ENCODE peak calls at places on chromosome 21, in five cellular contexts. I is H9; D is mesothelial cell of epicardium; L is Calu3; J is CD4-positive, alpha-beta T cell. F is an unnamed sample.

GRCh38 chr21:29436143-29436542 is 137.4 kb downstream of the BACH1 start:
- DNase-seq in I (no peak), D (no peak), L (no peak), J (peak), F (no peak)

GRCh38 chr21:16037386-16037785 is 307.6 kb downstream of the USP25 start:
- DNase-seq in I (no peak), D (no peak), L (no peak), J (no peak), F (no peak)

GRCh38 chr21:15682182-15682895 is 47.4 kb upstream of the USP25 start:
- DNase-seq in I (no peak), D (no peak), L (no peak), J (no peak), F (no peak)

GRCh38 chr21:21612446-21612845 is 614.2 kb downstream of the NCAM2 start:
- DNase-seq in I (peak), D (no peak), L (no peak), J (no peak), F (no peak)

GRCh38 chr21:38306407-38306806 is 49.6 kb downstream of the KCNJ15 start:
- DNase-seq in I (no peak), D (no peak), L (no peak), J (no peak), F (no peak)

GRCh38 chr21:38756746-38757145 is 49.0 kb upstream of the ETS2 start:
- DNase-seq in I (no peak), D (no peak), L (no peak), J (no peak), F (no peak)

GRCh38 chr21:41648591-41649031 is 118.2 kb downstream of the RIPK4 start:
- DNase-seq in I (no peak), D (no peak), L (no peak), J (no peak), F (no peak)

GRCh38 chr21:42056996-42057689 is 14.0 kb upstream of the UMODL1 start:
- DNase-seq in I (no peak), D (no peak), L (peak), J (no peak), F (no peak)

GRCh38 chr21:28215214-28215954 is 777.3 kb downstream of the LTN1 start:
- DNase-seq in I (no peak), D (no peak), L (no peak), J (no peak), F (no peak)

GRCh38 chr21:35326677-35327076 is 277.6 kb upstream of the RUNX1 start:
- DNase-seq in I (no peak), D (no peak), L (no peak), J (no peak), F (no peak)

GRCh38 chr21:42429856-42430255 is 26.2 kb downstream of the UBASH3A start:
- DNase-seq in I (no peak), D (no peak), L (no peak), J (no peak), F (no peak)

GRCh38 chr21:16241500-16241963 is 511.8 kb downstream of the USP25 start:
- DNase-seq in I (peak), D (no peak), L (no peak), J (no peak), F (no peak)

GRCh38 chr21:32248616-32249550 is 30.0 kb downstream of the MIS18A start:
- DNase-seq in I (no peak), D (no peak), L (no peak), J (no peak), F (no peak)

GRCh38 chr21:27391990-27392389 is 425.1 kb upstream of the ADAMTS5 start:
- DNase-seq in I (no peak), D (no peak), L (no peak), J (no peak), F (no peak)

GRCh38 chr21:35641271-35642016 is 418.9 kb downstream of the SETD4 start:
- DNase-seq in I (no peak), D (no peak), L (no peak), J (no peak), F (no peak)

GRCh38 chr21:25080161-25080560 is 527.1 kb downstream of the MRPL39 start:
- DNase-seq in I (no peak), D (no peak), L (no peak), J (no peak), F (no peak)

GRCh38 chr21:40120944-40121575 is 253.8 kb downstream of the PCP4 start:
- DNase-seq in I (no peak), D (no peak), L (no peak), J (no peak), F (no peak)

GRCh38 chr21:34061983-34062382 is 11.4 kb upstream of the MRPS6 start:
- DNase-seq in I (no peak), D (no peak), L (no peak), J (no peak), F (no peak)

GRCh38 chr21:33655591-33656221 is 13.4 kb downstream of the ITSN1 start:
- DNase-seq in I (peak), D (no peak), L (peak), J (no peak), F (no peak)

GRCh38 chr21:28734522-28735175 is 258.0 kb downstream of the LTN1 start:
- DNase-seq in I (no peak), D (no peak), L (no peak), J (no peak), F (no peak)

GRCh38 chr21:45980697-45981096 is 873 bp upstream of the COL6A1 start:
- DNase-seq in I (no peak), D (no peak), L (no peak), J (no peak), F (no peak)

GRCh38 chr21:33976980-33977720 is 61.5 kb upstream of the ATP5PO start:
- DNase-seq in I (no peak), D (no peak), L (no peak), J (no peak), F (no peak)

GRCh38 chr21:35573472-35574389 is 486.6 kb downstream of the SETD4 start:
- DNase-seq in I (no peak), D (no peak), L (no peak), J (no peak), F (no peak)

GRCh38 chr21:35510294-35510693 is 461.2 kb upstream of the RUNX1 start:
- DNase-seq in I (no peak), D (no peak), L (no peak), J (no peak), F (no peak)

GRCh38 chr21:29288239-29288638 is 10.5 kb upstream of the BACH1 start:
- DNase-seq in I (no peak), D (no peak), L (no peak), J (no peak), F (no peak)

GRCh38 chr21:32772281-32773047 is 909 bp upstream of the PAXBP1 start:
- DNase-seq in I (no peak), D (no peak), L (peak), J (peak), F (no peak)

GRCh38 chr21:32392299-32392879 is 423 bp downstream of the URB1 start:
- DNase-seq in I (no peak), D (no peak), L (no peak), J (no peak), F (no peak)

DNA sequence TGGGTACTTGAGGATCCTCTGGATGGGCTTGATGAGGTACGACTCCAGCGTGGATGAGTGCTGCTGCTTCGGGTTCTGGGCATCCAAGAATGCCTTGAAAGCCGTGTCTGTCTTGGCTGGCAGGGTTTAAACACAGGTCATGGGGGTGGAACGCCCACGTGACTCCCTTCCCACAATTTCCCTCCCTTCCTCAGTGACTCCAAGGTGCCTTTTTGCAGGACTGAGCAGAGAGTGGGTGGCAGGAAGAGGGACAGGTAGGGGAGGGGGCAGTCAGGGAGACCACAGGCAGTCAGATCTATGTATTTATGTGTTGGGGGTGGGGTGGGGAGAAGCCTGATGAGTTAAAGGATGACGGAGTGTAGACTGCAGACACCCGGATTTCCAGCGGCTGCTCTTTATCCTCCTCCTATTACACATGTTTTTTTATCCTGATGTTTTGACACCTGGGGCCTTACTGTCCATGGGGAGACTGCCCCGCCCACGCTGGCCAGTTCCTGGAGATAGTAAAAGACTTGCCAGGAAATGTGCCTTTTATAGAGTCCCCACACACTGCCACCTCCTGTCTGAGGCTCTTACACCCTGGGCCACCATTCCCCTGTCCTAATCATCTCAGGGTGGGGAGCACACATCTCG is 103.2 kb upstream of the KRTAP19-8 start:
- DNase-seq in I (no peak), D (no peak), L (no peak), J (no peak), F (no peak)
- TF ChIP-seq CTCF in I (no peak), D (no peak), L (no peak), J (no peak), F (no peak)

DNA sequence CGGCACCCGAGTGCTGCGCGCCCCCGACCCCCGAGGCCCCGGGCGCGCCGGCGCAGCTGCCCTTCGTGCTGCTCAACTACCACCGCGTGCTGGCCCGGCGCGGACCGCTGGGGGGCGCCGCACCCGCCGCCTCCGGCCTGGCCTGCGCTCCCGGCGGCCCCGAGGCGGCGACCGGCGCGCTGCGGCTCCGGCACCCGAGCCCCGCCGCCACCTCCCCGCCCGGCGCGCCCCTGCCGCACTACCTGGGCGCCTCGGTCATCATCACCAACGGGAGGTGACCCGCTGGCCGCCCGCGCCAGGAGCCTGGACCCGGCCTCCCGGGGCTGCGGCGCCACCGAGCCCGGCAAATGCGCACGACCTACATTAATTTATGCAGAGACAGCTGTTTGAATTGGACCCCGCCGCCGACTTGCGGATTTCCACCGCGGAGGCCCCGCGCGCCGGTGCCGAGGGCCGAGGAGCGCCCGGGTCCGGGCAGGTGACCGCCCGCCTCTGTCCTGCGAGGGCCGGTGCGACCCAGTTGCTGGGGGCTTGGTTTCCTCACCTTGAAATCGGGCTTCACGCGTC is 49.0 kb downstream of the SIM2 start:
- DNase-seq in I (peak), D (no peak), L (peak), J (no peak), F (no peak)
- TF ChIP-seq CTCF in I (peak), D (no peak), L (peak), J (no peak), F (no peak)

GRCh38 chr21:19998450-19998849 is 999.8 kb upstream of the NCAM2 start:
- DNase-seq in I (no peak), D (no peak), L (no peak), J (no peak), F (no peak)
- TF ChIP-seq CTCF in I (no peak), D (no peak), L (no peak), J (no peak), F (no peak)

GRCh38 chr21:44299458-44300261 is at the start of gene PFKL:
- DNase-seq in I (peak), D (peak), L (peak), J (no peak), F (no peak)

GRCh38 chr21:44299085-44299457 is 782 bp upstream of the PFKL start:
- DNase-seq in I (no peak), D (no peak), L (no peak), J (no peak), F (no peak)

GRCh38 chr21:44296916-44297315 is 2.9 kb upstream of the PFKL start:
- DNase-seq in I (no peak), D (no peak), L (no peak), J (no peak), F (no peak)

GRCh38 chr21:44297525-44298290 is 2.1 kb upstream of the PFKL start:
- DNase-seq in I (peak), D (peak), L (peak), J (peak), F (peak)

GRCh38 chr21:44298301-44298700 is 1.6 kb upstream of the PFKL start:
- DNase-seq in I (no peak), D (no peak), L (no peak), J (no peak), F (no peak)
- TF ChIP-seq CTCF in I (no peak), D (no peak), L (no peak), J (no peak), F (no peak)

GRCh38 chr21:43659136-43660000 is at the start of the genes HSF2BP and RRP1B:
- DNase-seq in I (peak), D (peak), L (peak), J (peak), F (peak)
- TF ChIP-seq CTCF in I (no peak), D (no peak), L (no peak), J (no peak), F (no peak)

F was measured in omental fat pad.